ENCODE peak calls at places on chromosomes 16 and 17, in ten cellular contexts. M is right lobe of liver, G is NB4, V is foreskin fibroblast, I is body of pancreas, Q is transverse colon, C is Peyer's patch, N is cardiac muscle cell, S is epithelial cell of proximal tubule, R is dorsolateral prefrontal cortex. J is an unnamed sample.

GRCh38 chr16:50526796-50527195 is 21.4 kb upstream of the NKD1 start:
- DNase-seq in M (no peak), R (no peak), S (no peak), Q (no peak), V (no peak), N (no peak), C (no peak), I (no peak), G (no peak), J (no peak)

GRCh38 chr17:73068322-73069153 is 23.9 kb downstream of the SLC39A11 start:
- DNase-seq in G (no peak), V (peak), S (peak), N (peak), I (no peak), Q (no peak), R (no peak), M (no peak), C (no peak), J (peak)

GRCh38 chr17:83195330-83196087 is 116.1 kb downstream of the METRNL start:
- DNase-seq in V (peak), R (no peak), S (no peak), N (peak), C (peak), G (peak), Q (no peak), I (no peak), M (peak), J (no peak)

GRCh38 chr17:41178843-41179616 is 1.0 kb upstream of the KRTAP4-2 start:
- DNase-seq in R (no peak), M (no peak), C (no peak), S (peak), V (peak), I (no peak), G (no peak), N (no peak), Q (no peak), J (peak)

GRCh38 chr17:63189082-63189481 is 223.0 kb downstream of the TANC2 start:
- DNase-seq in N (peak), G (peak), C (no peak), Q (no peak), S (peak), R (no peak), M (no peak), I (no peak), V (peak), J (peak)

GRCh38 chr17:71986886-71987285 is 133.9 kb upstream of the SOX9 start:
- DNase-seq in Q (no peak), C (no peak), M (no peak), N (no peak), G (no peak), S (no peak), V (no peak), R (no peak), I (no peak), J (peak)

GRCh38 chr16:19898924-19899604 is 14.4 kb upstream of the GPRC5B start:
- DNase-seq in M (no peak), Q (peak), C (no peak), R (no peak), G (peak), I (peak), N (peak), V (peak), S (no peak), J (peak)

GRCh38 chr17:65121916-65122821 is 15.0 kb upstream of the RGS9 start:
- DNase-seq in S (no peak), N (no peak), R (no peak), I (no peak), G (no peak), V (no peak), C (no peak), Q (peak), M (no peak), J (peak)

GRCh38 chr16:60792437-60792836 is 1243.8 kb downstream of the CDH8 start:
- DNase-seq in N (no peak), G (no peak), M (no peak), I (no peak), Q (no peak), V (no peak), C (no peak), S (no peak), R (no peak), J (no peak)

GRCh38 chr17:47615766-47616424 is 33.8 kb upstream of the KPNB1 start:
- DNase-seq in I (no peak), N (peak), M (no peak), Q (no peak), G (peak), S (no peak), R (no peak), V (peak), C (no peak), J (peak)

GRCh38 chr16:80971814-80972213 is 34.9 kb downstream of the CMC2 start:
- DNase-seq in N (no peak), G (no peak), C (no peak), I (no peak), V (no peak), M (no peak), R (no peak), S (no peak), Q (no peak), J (no peak)

GRCh38 chr17:8041249-8041928 is 2.5 kb downstream of the ALOX15B start:
- DNase-seq in M (no peak), G (peak), S (peak), C (no peak), N (peak), Q (peak), R (no peak), I (no peak), V (peak), J (peak)

GRCh38 chr17:49873466-49873865 is 25.6 kb upstream of the TAC4 start:
- DNase-seq in S (no peak), N (no peak), M (no peak), G (no peak), Q (no peak), C (no peak), V (no peak), I (no peak), R (no peak), J (no peak)

GRCh38 chr17:45129940-45130639 is 2.2 kb downstream of the PLCD3 start:
- DNase-seq in R (no peak), M (no peak), I (no peak), N (no peak), C (no peak), G (no peak), Q (peak), S (no peak), V (no peak), J (no peak)

GRCh38 chr17:47703191-47703591 is 9.2 kb downstream of the TBKBP1 start:
- DNase-seq in N (no peak), S (no peak), R (no peak), M (no peak), V (no peak), C (peak), I (no peak), Q (peak), G (no peak), J (no peak)

GRCh38 chr16:88835383-88835782 is 21.4 kb downstream of the GALNS start:
- DNase-seq in G (no peak), C (no peak), M (no peak), N (peak), S (no peak), R (no peak), Q (peak), I (no peak), V (no peak), J (no peak)

GRCh38 chr16:78693496-78693895 is 594.0 kb downstream of the WWOX start:
- DNase-seq in Q (no peak), R (no peak), V (no peak), N (no peak), S (no peak), G (no peak), M (no peak), I (no peak), C (no peak), J (no peak)

GRCh38 chr16:53098526-53099317 is 43.9 kb downstream of the CHD9 start:
- DNase-seq in M (peak), Q (peak), G (peak), I (peak), C (peak), R (peak), V (peak), S (peak), N (peak), J (peak)
- H3K4me3 ChIP-seq in M (peak), Q (no peak), G (peak), I (no peak), C (peak), R (peak), V (peak), S (peak), N (no peak), J (no peak)

GRCh38 chr17:81578561-81579225 is 26.5 kb upstream of the FAAP100 start:
- DNase-seq in R (no peak), M (no peak), C (no peak), S (no peak), Q (no peak), I (no peak), G (no peak), N (no peak), V (no peak), J (peak)

GRCh38 chr17:81579821-81580321 is 27.7 kb upstream of the FAAP100 start:
- DNase-seq in C (no peak), I (no peak), Q (no peak), V (peak), R (no peak), N (peak), S (no peak), G (no peak), M (no peak), J (peak)

GRCh38 chr17:81580481-81580880 is 28.3 kb upstream of the FAAP100 start:
- DNase-seq in G (no peak), I (no peak), V (no peak), N (no peak), Q (no peak), S (no peak), C (no peak), M (no peak), R (no peak), J (no peak)

GRCh38 chr17:81578038-81578441 is 25.9 kb upstream of the FAAP100 start:
- DNase-seq in S (no peak), N (peak), R (no peak), C (no peak), G (no peak), M (no peak), Q (no peak), V (peak), I (no peak), J (peak)

GRCh38 chr17:81579298-81579697 is 27.1 kb upstream of the FAAP100 start:
- DNase-seq in R (no peak), S (no peak), Q (no peak), G (no peak), N (no peak), C (no peak), I (no peak), M (no peak), V (no peak), J (no peak)
- TF ChIP-seq CTCF in R (no peak), S (no peak), Q (no peak), G (no peak), N (no peak), C (no peak), I (no peak), M (no peak), V (no peak), J (no peak)

GRCh38 chr16:49280022-49280741 is 1.5 kb downstream of the CBLN1 start:
- DNase-seq in G (peak), R (no peak), I (peak), S (no peak), M (peak), Q (no peak), N (no peak), V (no peak), C (no peak), J (no peak)
- H3K4me3 ChIP-seq in G (no peak), R (no peak), I (no peak), S (no peak), M (no peak), Q (no peak), N (no peak), V (no peak), C (no peak), J (no peak)

GRCh38 chr17:5780476-5780875 is 196.2 kb upstream of the NLRP1 start:
- DNase-seq in V (peak), C (no peak), M (no peak), Q (no peak), S (no peak), G (no peak), N (peak), I (no peak), R (no peak), J (peak)
- TF ChIP-seq CTCF in V (no peak), C (no peak), M (no peak), Q (no peak), S (peak), G (no peak), N (no peak), I (no peak), R (no peak), J (no peak)

DNA sequence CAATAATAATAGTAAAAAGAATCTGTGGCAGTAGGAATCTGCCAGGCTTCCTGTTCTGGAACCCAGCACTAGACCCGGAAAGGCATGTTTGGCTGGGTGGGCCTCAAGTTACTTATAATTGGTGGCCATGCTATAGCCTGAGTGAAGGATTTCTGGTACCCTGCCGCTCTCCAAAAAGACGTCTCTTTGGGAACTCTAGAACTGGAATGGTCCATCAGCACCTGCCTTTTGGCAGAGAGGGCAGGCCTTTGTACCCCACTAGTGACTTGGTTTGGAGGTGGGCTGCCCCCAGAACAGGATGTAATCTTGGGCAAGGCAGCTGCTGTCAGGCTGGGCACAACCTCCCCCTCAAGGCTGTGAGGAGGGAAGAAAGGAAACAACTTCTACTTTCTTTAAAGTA is 29.3 kb upstream of the ST6GALNAC1 start:
- DNase-seq in I (no peak), S (no peak), R (no peak), Q (no peak), V (no peak), N (no peak), G (no peak), C (no peak), M (no peak), J (no peak)
- H3K4me3 ChIP-seq in I (no peak), S (no peak), R (peak), Q (no peak), V (no peak), N (no peak), G (peak), C (no peak), M (peak), J (no peak)

GRCh38 chr17:17445925-17446665 is 30.7 kb upstream of the MED9 start:
- DNase-seq in S (peak), N (peak), V (peak), R (no peak), C (no peak), G (no peak), Q (peak), M (peak), I (peak), J (peak)

GRCh38 chr17:17443173-17443572 is 33.6 kb upstream of the MED9 start:
- DNase-seq in S (no peak), Q (no peak), N (no peak), C (no peak), G (no peak), I (no peak), R (no peak), M (no peak), V (peak), J (peak)

GRCh38 chr17:17447264-17447663 is 29.5 kb upstream of the MED9 start:
- DNase-seq in G (no peak), Q (no peak), N (no peak), M (peak), C (no peak), V (no peak), R (no peak), S (no peak), I (no peak), J (no peak)

GRCh38 chr17:17446666-17447155 is 30.1 kb upstream of the MED9 start:
- DNase-seq in V (no peak), G (no peak), R (no peak), C (no peak), M (no peak), Q (no peak), N (no peak), S (no peak), I (no peak), J (no peak)

DNA sequence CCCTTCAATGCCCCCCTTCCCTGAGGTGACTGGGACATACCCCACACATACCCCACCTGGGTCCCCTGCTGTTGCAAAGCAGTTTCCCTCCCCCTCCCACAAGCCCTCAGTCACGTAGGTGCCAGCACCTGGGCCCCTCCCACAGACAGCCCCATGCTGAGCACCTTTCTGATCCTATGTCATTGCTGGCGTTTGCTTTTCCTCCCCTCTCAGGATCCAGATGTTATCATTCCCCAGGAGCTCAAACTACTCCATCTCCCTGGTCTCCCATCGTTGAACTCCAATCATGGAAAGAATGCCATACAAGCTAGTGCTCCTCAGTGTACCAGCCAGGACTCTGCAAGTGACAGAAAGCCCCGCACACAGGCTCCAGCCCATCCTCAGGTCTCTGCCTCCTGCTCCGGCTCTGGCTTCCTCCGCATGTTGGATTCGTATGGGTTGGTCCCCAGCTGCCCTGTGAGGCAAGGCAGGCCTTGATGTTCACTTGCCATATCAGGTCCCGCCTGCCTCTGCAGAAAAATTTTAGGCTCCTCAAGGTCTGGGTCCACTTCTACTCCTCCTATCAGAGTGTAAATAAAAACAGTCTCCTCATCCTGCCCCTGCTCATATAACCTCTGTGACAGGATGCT is 31.4 kb upstream of the MED9 start:
- DNase-seq in Q (no peak), R (no peak), M (no peak), G (no peak), C (no peak), V (no peak), N (no peak), I (no peak), S (no peak), J (no peak)
- TF ChIP-seq CTCF in Q (no peak), R (no peak), M (no peak), G (no peak), C (no peak), V (no peak), N (no peak), I (no peak), S (no peak), J (no peak)